ENCODE peak calls at places on chromosomes 12 and 14, in nine cellular contexts. W, M, A, D, T, J, P, B and U are unnamed samples.
A peak's percentile ranks its signal among the peaks of the same experiment; 100 is the strongest.

GRCh38 chr12:116607039-116607438 is 47.9 kb downstream of the MAP1LC3B2 start:
- DNase-seq in W (no peak), M (no peak), A (no peak), D (peak; percentile 33), T (no peak), J (no peak), P (no peak), B (no peak), U (no peak)

GRCh38 chr12:101671157-101671791 is 26.2 kb upstream of the CHPT1 start:
- DNase-seq in W (no peak), M (peak; percentile 50), A (no peak), D (no peak), T (no peak), J (peak; percentile 88), P (no peak), B (no peak), U (no peak)

GRCh38 chr14:94481468-94482131 is 5.6 kb upstream of the SERPINA9 start:
- DNase-seq in W (no peak), M (no peak), A (peak; percentile 29), D (peak; percentile 69), T (no peak), J (no peak), P (no peak), B (no peak), U (no peak)

GRCh38 chr14:54776361-54777001 is 126.1 kb downstream of the GCH1 start:
- DNase-seq in W (peak; percentile 29), M (peak; percentile 71), A (peak; percentile 64), D (no peak), T (peak; percentile 3), J (peak; percentile 89), P (peak; percentile 80), B (no peak), U (peak; percentile 82)

GRCh38 chr12:79250186-79250585 is 385.6 kb downstream of the SYT1 start:
- DNase-seq in W (no peak), M (no peak), A (peak; percentile 14), D (peak; percentile 86), T (no peak), J (no peak), P (no peak), B (no peak), U (no peak)

GRCh38 chr14:105888151-105888550 is 361.8 kb downstream of the TMEM121 start:
- DNase-seq in W (no peak), M (peak; percentile 35), A (no peak), D (no peak), T (no peak), J (peak; percentile 25), P (no peak), B (no peak), U (peak; percentile 6)

GRCh38 chr14:69986336-69986735 is 107.1 kb downstream of the SMOC1 start:
- DNase-seq in W (no peak), M (no peak), A (no peak), D (no peak), T (no peak), J (no peak), P (no peak), B (no peak), U (no peak)

GRCh38 chr14:68981124-68981523 is 2.0 kb upstream of the ACTN1 start:
- DNase-seq in W (no peak), M (no peak), A (no peak), D (no peak), T (no peak), J (no peak), P (no peak), B (no peak), U (no peak)

GRCh38 chr14:51293926-51294290 is 53.9 kb downstream of the TMX1 start:
- DNase-seq in W (no peak), M (no peak), A (no peak), D (no peak), T (no peak), J (no peak), P (no peak), B (no peak), U (no peak)

GRCh38 chr12:59078027-59078426 is 157.7 kb upstream of the LRIG3 start:
- DNase-seq in W (no peak), M (no peak), A (no peak), D (no peak), T (no peak), J (no peak), P (no peak), B (no peak), U (no peak)

GRCh38 chr14:58280954-58281787 is 17.2 kb upstream of the ARID4A start:
- DNase-seq in W (no peak), M (peak; percentile 52), A (peak; percentile 80), D (peak; percentile 88), T (peak; percentile 82), J (no peak), P (no peak), B (no peak), U (no peak)

GRCh38 chr12:59408431-59408830 is 187.4 kb upstream of the SLC16A7 start:
- DNase-seq in W (no peak), M (no peak), A (peak; percentile 55), D (peak; percentile 50), T (no peak), J (no peak), P (no peak), B (no peak), U (no peak)

GRCh38 chr14:23299558-23299957 is 3.1 kb downstream of the PPP1R3E start:
- DNase-seq in W (no peak), M (no peak), A (peak; percentile 80), D (peak; percentile 76), T (no peak), J (no peak), P (no peak), B (no peak), U (no peak)